ENCODE peak calls at places on chromosomes 1 and 21, in six cellular contexts. One of them, this sample, is unnamed.

GRCh38 chr1:215661033-215661432 is 93.9 kb downstream of the KCTD3 start:
- DNase-seq in A172: no peak
- DNase-seq in glomerular endothelial cell: no peak
- DNase-seq in breast epithelium: no peak
- DNase-seq in effector memory CD8-positive, alpha-beta T cell: no peak
- DNase-seq in activated naive CD8-positive, alpha-beta T cell treated with anti-CD3 and anti-CD28 coated beads for 36 hours: no peak
- DNase-seq in this sample: no peak

GRCh38 chr1:21782868-21783678 is at the start of gene USP48:
- DNase-seq in A172: peak
- DNase-seq in glomerular endothelial cell: peak
- DNase-seq in breast epithelium: peak
- DNase-seq in effector memory CD8-positive, alpha-beta T cell: peak
- DNase-seq in activated naive CD8-positive, alpha-beta T cell treated with anti-CD3 and anti-CD28 coated beads for 36 hours: peak
- DNase-seq in this sample: peak

GRCh38 chr1:28582248-28582615 is 9.8 kb upstream of the RAB42 start:
- DNase-seq in effector memory CD8-positive, alpha-beta T cell: no peak
- DNase-seq in glomerular endothelial cell: no peak
- DNase-seq in A172: no peak
- DNase-seq in activated naive CD8-positive, alpha-beta T cell treated with anti-CD3 and anti-CD28 coated beads for 36 hours: no peak
- DNase-seq in breast epithelium: no peak
- DNase-seq in this sample: peak

GRCh38 chr1:180527270-180527669 is 24.9 kb upstream of the ACBD6 start:
- DNase-seq in glomerular endothelial cell: no peak
- DNase-seq in effector memory CD8-positive, alpha-beta T cell: no peak
- DNase-seq in activated naive CD8-positive, alpha-beta T cell treated with anti-CD3 and anti-CD28 coated beads for 36 hours: no peak
- DNase-seq in breast epithelium: no peak
- DNase-seq in A172: peak
- DNase-seq in this sample: peak

GRCh38 chr1:145893306-145894055 is 7.8 kb upstream of the ANKRD35 start:
- DNase-seq in glomerular endothelial cell: no peak
- DNase-seq in effector memory CD8-positive, alpha-beta T cell: no peak
- DNase-seq in breast epithelium: no peak
- DNase-seq in activated naive CD8-positive, alpha-beta T cell treated with anti-CD3 and anti-CD28 coated beads for 36 hours: no peak
- DNase-seq in A172: no peak
- DNase-seq in this sample: no peak

GRCh38 chr1:119771016-119771415 is 2.3 kb upstream of the HMGCS2 start:
- DNase-seq in glomerular endothelial cell: no peak
- DNase-seq in A172: no peak
- DNase-seq in activated naive CD8-positive, alpha-beta T cell treated with anti-CD3 and anti-CD28 coated beads for 36 hours: no peak
- DNase-seq in breast epithelium: no peak
- DNase-seq in effector memory CD8-positive, alpha-beta T cell: no peak
- DNase-seq in this sample: no peak

GRCh38 chr1:110428961-110429360 is 21.5 kb upstream of the LAMTOR5 start:
- DNase-seq in glomerular endothelial cell: no peak
- DNase-seq in breast epithelium: no peak
- DNase-seq in activated naive CD8-positive, alpha-beta T cell treated with anti-CD3 and anti-CD28 coated beads for 36 hours: no peak
- DNase-seq in effector memory CD8-positive, alpha-beta T cell: no peak
- DNase-seq in A172: no peak
- DNase-seq in this sample: no peak

GRCh38 chr1:175514309-175515001 is 228.9 kb downstream of the TNR start:
- DNase-seq in effector memory CD8-positive, alpha-beta T cell: peak
- DNase-seq in breast epithelium: no peak
- DNase-seq in glomerular endothelial cell: no peak
- DNase-seq in activated naive CD8-positive, alpha-beta T cell treated with anti-CD3 and anti-CD28 coated beads for 36 hours: peak
- DNase-seq in A172: no peak
- DNase-seq in this sample: no peak

GRCh38 chr1:229664133-229664689 is 38.2 kb downstream of the URB2 start:
- DNase-seq in glomerular endothelial cell: no peak
- DNase-seq in breast epithelium: no peak
- DNase-seq in activated naive CD8-positive, alpha-beta T cell treated with anti-CD3 and anti-CD28 coated beads for 36 hours: peak
- DNase-seq in A172: peak
- DNase-seq in effector memory CD8-positive, alpha-beta T cell: peak
- DNase-seq in this sample: no peak

GRCh38 chr1:176903474-176903873 is 261.0 kb downstream of the ASTN1 start:
- DNase-seq in effector memory CD8-positive, alpha-beta T cell: no peak
- DNase-seq in activated naive CD8-positive, alpha-beta T cell treated with anti-CD3 and anti-CD28 coated beads for 36 hours: no peak
- DNase-seq in breast epithelium: no peak
- DNase-seq in glomerular endothelial cell: no peak
- DNase-seq in A172: peak
- DNase-seq in this sample: peak

GRCh38 chr1:156807627-156808026 is 9.0 kb downstream of the SH2D2A start:
- DNase-seq in breast epithelium: no peak
- DNase-seq in glomerular endothelial cell: no peak
- DNase-seq in A172: no peak
- DNase-seq in activated naive CD8-positive, alpha-beta T cell treated with anti-CD3 and anti-CD28 coated beads for 36 hours: peak
- DNase-seq in effector memory CD8-positive, alpha-beta T cell: no peak
- DNase-seq in this sample: no peak

GRCh38 chr1:119298687-119299086 is 69.9 kb upstream of the HAO2 start:
- DNase-seq in A172: peak
- DNase-seq in breast epithelium: no peak
- DNase-seq in glomerular endothelial cell: no peak
- DNase-seq in effector memory CD8-positive, alpha-beta T cell: no peak
- DNase-seq in activated naive CD8-positive, alpha-beta T cell treated with anti-CD3 and anti-CD28 coated beads for 36 hours: peak
- DNase-seq in this sample: peak

GRCh38 chr1:52637946-52638345 is 5.0 kb downstream of the SHISAL2A start:
- DNase-seq in glomerular endothelial cell: no peak
- DNase-seq in A172: no peak
- DNase-seq in breast epithelium: no peak
- DNase-seq in activated naive CD8-positive, alpha-beta T cell treated with anti-CD3 and anti-CD28 coated beads for 36 hours: no peak
- DNase-seq in effector memory CD8-positive, alpha-beta T cell: no peak
- DNase-seq in this sample: no peak

GRCh38 chr1:167775178-167775577 is 53.4 kb downstream of the MPZL1 start:
- DNase-seq in effector memory CD8-positive, alpha-beta T cell: no peak
- DNase-seq in A172: peak
- DNase-seq in activated naive CD8-positive, alpha-beta T cell treated with anti-CD3 and anti-CD28 coated beads for 36 hours: no peak
- DNase-seq in breast epithelium: no peak
- DNase-seq in glomerular endothelial cell: no peak
- DNase-seq in this sample: peak

GRCh38 chr1:202807926-202808757 is at the start of gene KDM5B:
- DNase-seq in activated naive CD8-positive, alpha-beta T cell treated with anti-CD3 and anti-CD28 coated beads for 36 hours: peak
- DNase-seq in glomerular endothelial cell: no peak
- DNase-seq in effector memory CD8-positive, alpha-beta T cell: peak
- DNase-seq in A172: peak
- DNase-seq in breast epithelium: peak
- DNase-seq in this sample: peak

GRCh38 chr1:115258302-115258866 is 79.7 kb downstream of the NGF start:
- DNase-seq in A172: peak
- DNase-seq in glomerular endothelial cell: no peak
- DNase-seq in breast epithelium: no peak
- DNase-seq in activated naive CD8-positive, alpha-beta T cell treated with anti-CD3 and anti-CD28 coated beads for 36 hours: no peak
- DNase-seq in effector memory CD8-positive, alpha-beta T cell: no peak
- DNase-seq in this sample: peak

GRCh38 chr1:168923521-168924136 is 182.9 kb upstream of the ATP1B1 start:
- DNase-seq in breast epithelium: no peak
- DNase-seq in effector memory CD8-positive, alpha-beta T cell: no peak
- DNase-seq in A172: peak
- DNase-seq in glomerular endothelial cell: no peak
- DNase-seq in activated naive CD8-positive, alpha-beta T cell treated with anti-CD3 and anti-CD28 coated beads for 36 hours: no peak
- DNase-seq in this sample: no peak

GRCh38 chr1:38958967-38959366 is 17.3 kb upstream of the RHBDL2 start:
- DNase-seq in A172: peak
- DNase-seq in glomerular endothelial cell: no peak
- DNase-seq in breast epithelium: no peak
- DNase-seq in effector memory CD8-positive, alpha-beta T cell: no peak
- DNase-seq in activated naive CD8-positive, alpha-beta T cell treated with anti-CD3 and anti-CD28 coated beads for 36 hours: no peak
- DNase-seq in this sample: peak

GRCh38 chr1:225863167-225863566 is 19.0 kb downstream of the TMEM63A start:
- DNase-seq in glomerular endothelial cell: no peak
- DNase-seq in A172: peak
- DNase-seq in effector memory CD8-positive, alpha-beta T cell: no peak
- DNase-seq in breast epithelium: no peak
- DNase-seq in activated naive CD8-positive, alpha-beta T cell treated with anti-CD3 and anti-CD28 coated beads for 36 hours: no peak
- DNase-seq in this sample: no peak

GRCh38 chr1:110420023-110420662 is 12.6 kb upstream of the LAMTOR5 start:
- DNase-seq in breast epithelium: no peak
- DNase-seq in effector memory CD8-positive, alpha-beta T cell: no peak
- DNase-seq in activated naive CD8-positive, alpha-beta T cell treated with anti-CD3 and anti-CD28 coated beads for 36 hours: no peak
- DNase-seq in glomerular endothelial cell: no peak
- DNase-seq in A172: no peak
- DNase-seq in this sample: no peak

GRCh38 chr1:204711947-204712701 is 26.6 kb upstream of the LRRN2 start:
- DNase-seq in glomerular endothelial cell: no peak
- DNase-seq in effector memory CD8-positive, alpha-beta T cell: no peak
- DNase-seq in breast epithelium: no peak
- DNase-seq in activated naive CD8-positive, alpha-beta T cell treated with anti-CD3 and anti-CD28 coated beads for 36 hours: no peak
- DNase-seq in A172: no peak
- DNase-seq in this sample: no peak

GRCh38 chr1:4212796-4213195 is 312.7 kb upstream of the C1orf174 start:
- DNase-seq in activated naive CD8-positive, alpha-beta T cell treated with anti-CD3 and anti-CD28 coated beads for 36 hours: no peak
- DNase-seq in glomerular endothelial cell: no peak
- DNase-seq in A172: no peak
- DNase-seq in breast epithelium: no peak
- DNase-seq in effector memory CD8-positive, alpha-beta T cell: no peak
- DNase-seq in this sample: no peak

GRCh38 chr1:59509341-59509869 is 212.5 kb downstream of the FGGY start:
- DNase-seq in A172: no peak
- DNase-seq in breast epithelium: no peak
- DNase-seq in activated naive CD8-positive, alpha-beta T cell treated with anti-CD3 and anti-CD28 coated beads for 36 hours: no peak
- DNase-seq in effector memory CD8-positive, alpha-beta T cell: no peak
- DNase-seq in glomerular endothelial cell: no peak
- DNase-seq in this sample: no peak

GRCh38 chr1:29243863-29244185 is 7.5 kb downstream of the PTPRU start:
- DNase-seq in effector memory CD8-positive, alpha-beta T cell: no peak
- DNase-seq in glomerular endothelial cell: no peak
- DNase-seq in A172: peak
- DNase-seq in activated naive CD8-positive, alpha-beta T cell treated with anti-CD3 and anti-CD28 coated beads for 36 hours: no peak
- DNase-seq in breast epithelium: no peak
- DNase-seq in this sample: peak

GRCh38 chr1:32014199-32014936 is 700 bp downstream of the KHDRBS1 start:
- DNase-seq in A172: peak
- DNase-seq in glomerular endothelial cell: no peak
- DNase-seq in breast epithelium: peak
- DNase-seq in effector memory CD8-positive, alpha-beta T cell: peak
- DNase-seq in activated naive CD8-positive, alpha-beta T cell treated with anti-CD3 and anti-CD28 coated beads for 36 hours: peak
- DNase-seq in this sample: peak

GRCh38 chr1:3618576-3618903 is 6.3 kb upstream of the TPRG1L start:
- DNase-seq in breast epithelium: no peak
- DNase-seq in A172: no peak
- DNase-seq in effector memory CD8-positive, alpha-beta T cell: no peak
- DNase-seq in activated naive CD8-positive, alpha-beta T cell treated with anti-CD3 and anti-CD28 coated beads for 36 hours: no peak
- DNase-seq in glomerular endothelial cell: no peak
- DNase-seq in this sample: no peak

GRCh38 chr1:182054698-182055326 is 6.7 kb downstream of the ZNF648 start:
- DNase-seq in effector memory CD8-positive, alpha-beta T cell: peak
- DNase-seq in glomerular endothelial cell: no peak
- DNase-seq in activated naive CD8-positive, alpha-beta T cell treated with anti-CD3 and anti-CD28 coated beads for 36 hours: peak
- DNase-seq in A172: peak
- DNase-seq in breast epithelium: no peak
- DNase-seq in this sample: peak

GRCh38 chr1:156376958-156377919 is 8.2 kb downstream of the RHBG start:
- DNase-seq in activated naive CD8-positive, alpha-beta T cell treated with anti-CD3 and anti-CD28 coated beads for 36 hours: no peak
- DNase-seq in effector memory CD8-positive, alpha-beta T cell: no peak
- DNase-seq in glomerular endothelial cell: no peak
- DNase-seq in A172: no peak
- DNase-seq in breast epithelium: no peak
- DNase-seq in this sample: no peak

GRCh38 chr1:6538958-6539357 is 15.4 kb downstream of the NOL9 start:
- DNase-seq in A172: no peak
- DNase-seq in activated naive CD8-positive, alpha-beta T cell treated with anti-CD3 and anti-CD28 coated beads for 36 hours: no peak
- DNase-seq in effector memory CD8-positive, alpha-beta T cell: no peak
- DNase-seq in breast epithelium: no peak
- DNase-seq in glomerular endothelial cell: no peak
- DNase-seq in this sample: no peak

GRCh38 chr1:55196433-55197035 is 18.6 kb downstream of the USP24 start:
- DNase-seq in breast epithelium: no peak
- DNase-seq in effector memory CD8-positive, alpha-beta T cell: no peak
- DNase-seq in glomerular endothelial cell: no peak
- DNase-seq in activated naive CD8-positive, alpha-beta T cell treated with anti-CD3 and anti-CD28 coated beads for 36 hours: no peak
- DNase-seq in A172: no peak
- DNase-seq in this sample: peak

GRCh38 chr1:201914456-201915235 is 25.9 kb downstream of the SHISA4 start:
- DNase-seq in breast epithelium: no peak
- DNase-seq in A172: no peak
- DNase-seq in activated naive CD8-positive, alpha-beta T cell treated with anti-CD3 and anti-CD28 coated beads for 36 hours: no peak
- DNase-seq in effector memory CD8-positive, alpha-beta T cell: no peak
- DNase-seq in glomerular endothelial cell: no peak
- DNase-seq in this sample: no peak

GRCh38 chr1:18874600-18874999 is 15.1 kb upstream of the TAS1R2 start:
- DNase-seq in A172: no peak
- DNase-seq in glomerular endothelial cell: no peak
- DNase-seq in breast epithelium: no peak
- DNase-seq in effector memory CD8-positive, alpha-beta T cell: no peak
- DNase-seq in activated naive CD8-positive, alpha-beta T cell treated with anti-CD3 and anti-CD28 coated beads for 36 hours: no peak
- DNase-seq in this sample: peak

GRCh38 chr21:46559291-46559983 is 45.4 kb downstream of the S100B start:
- DNase-seq in glomerular endothelial cell: no peak
- DNase-seq in effector memory CD8-positive, alpha-beta T cell: peak
- DNase-seq in A172: no peak
- DNase-seq in breast epithelium: no peak
- DNase-seq in activated naive CD8-positive, alpha-beta T cell treated with anti-CD3 and anti-CD28 coated beads for 36 hours: peak
- DNase-seq in this sample: no peak

GRCh38 chr1:101757985-101758384 is 238.7 kb downstream of the OLFM3 start:
- DNase-seq in activated naive CD8-positive, alpha-beta T cell treated with anti-CD3 and anti-CD28 coated beads for 36 hours: no peak
- DNase-seq in breast epithelium: no peak
- DNase-seq in effector memory CD8-positive, alpha-beta T cell: no peak
- DNase-seq in glomerular endothelial cell: no peak
- DNase-seq in A172: no peak
- DNase-seq in this sample: no peak

This sample was measured in fibroblast of the aortic adventitia.